ENCODE peak calls at places on chromosomes 4 and X, in seven cellular contexts. L, H, N, X, V, K and M are unnamed samples.

GRCh38 chr4:55458164-55458563 is 62.4 kb downstream of the TMEM165 start:
- DNase-seq in L (no peak), H (peak; percentile 76), N (no peak), X (no peak), V (peak; percentile 65), K (no peak), M (no peak)

GRCh38 chr4:105474110-105474518 is 252 bp upstream of the PPA2 start:
- DNase-seq in L (peak; percentile 95), H (peak; percentile 96), N (no peak), X (peak; percentile 97), V (no peak), K (no peak), M (peak; percentile 83)

GRCh38 chrX:148612431-148612830 is 112.0 kb downstream of the AFF2 start:
- DNase-seq in L (no peak), H (no peak), N (no peak), X (no peak), V (no peak), K (no peak), M (no peak)

GRCh38 chr4:166577639-166578038 is 656.7 kb downstream of the SPOCK3 start:
- DNase-seq in L (no peak), H (no peak), N (no peak), X (no peak), V (no peak), K (no peak), M (no peak)

GRCh38 chrX:67780694-67781109 is 236.9 kb downstream of the AR start:
- DNase-seq in L (peak; percentile 90), H (peak; percentile 92), N (peak; percentile 91), X (no peak), V (peak; percentile 2), K (peak; percentile 78), M (peak; percentile 86)

GRCh38 chrX:9317174-9317573 is 147.7 kb upstream of the TBL1X start:
- DNase-seq in L (no peak), H (no peak), N (no peak), X (no peak), V (no peak), K (no peak), M (no peak)

GRCh38 chr4:161936625-161937133 is 227.1 kb downstream of the FSTL5 start:
- DNase-seq in L (no peak), H (peak; percentile 2), N (no peak), X (no peak), V (peak; percentile 91), K (peak; percentile 16), M (no peak)

GRCh38 chrX:68059469-68059868 is 373.8 kb downstream of the OPHN1 start:
- DNase-seq in L (no peak), H (peak; percentile 21), N (peak; percentile 20), X (no peak), V (no peak), K (no peak), M (no peak)

GRCh38 chr4:123120473-123120872 is 198.1 kb upstream of the NUDT6 start:
- DNase-seq in L (no peak), H (peak; percentile 42), N (no peak), X (no peak), V (peak; percentile 90), K (no peak), M (no peak)

GRCh38 chrX:20266810-20267598 is at the start of gene RPS6KA3:
- DNase-seq in L (peak; percentile 96), H (peak; percentile 86), N (peak; percentile 89), X (peak; percentile 98), V (peak; percentile 82), K (peak; percentile 84), M (peak; percentile 90)

GRCh38 chr4:174283507-174284180 is at the start of the genes CEP44 and FBXO8:
- DNase-seq in L (peak; percentile 80), H (peak; percentile 90), N (peak; percentile 67), X (peak; percentile 86), V (peak; percentile 67), K (peak; percentile 81), M (peak; percentile 68)

GRCh38 chr4:110088670-110089069 is 109.7 kb downstream of the ELOVL6 start:
- DNase-seq in L (no peak), H (peak; percentile 62), N (no peak), X (no peak), V (peak; percentile 49), K (no peak), M (no peak)

GRCh38 chr4:24001945-24002640 is 112.2 kb upstream of the PPARGC1A start:
- DNase-seq in L (no peak), H (peak; percentile 7), N (no peak), X (no peak), V (no peak), K (no peak), M (no peak)

GRCh38 chrX:10190367-10190766 is 33.6 kb downstream of the CLCN4 start:
- DNase-seq in L (no peak), H (peak; percentile 76), N (peak; percentile 51), X (no peak), V (peak; percentile 77), K (peak; percentile 63), M (peak; percentile 47)

GRCh38 chr4:6751611-6752485 is 30.7 kb upstream of the KIAA0232 start:
- DNase-seq in L (no peak), H (no peak), N (no peak), X (no peak), V (peak; percentile 34), K (no peak), M (no peak)

GRCh38 chr4:13907255-13907751 is 279.8 kb upstream of the BOD1L1 start:
- DNase-seq in L (no peak), H (peak; percentile 95), N (peak; percentile 53), X (no peak), V (peak; percentile 91), K (no peak), M (no peak)

GRCh38 chr4:146981651-146982050 is 36.0 kb upstream of the TTC29 start:
- DNase-seq in L (no peak), H (peak; percentile 34), N (no peak), X (no peak), V (no peak), K (peak; percentile 8), M (no peak)

GRCh38 chr4:184801781-184802180 is 24.0 kb downstream of the ACSL1 start:
- DNase-seq in L (no peak), H (peak; percentile 90), N (no peak), X (no peak), V (peak; percentile 45), K (no peak), M (no peak)

GRCh38 chr4:108165601-108166000 is 3.1 kb downstream of the LEF1 start:
- DNase-seq in L (no peak), H (no peak), N (no peak), X (no peak), V (no peak), K (no peak), M (no peak)

GRCh38 chr4:108166038-108166437 is 2.7 kb downstream of the LEF1 start:
- DNase-seq in L (no peak), H (no peak), N (peak; percentile 24), X (no peak), V (no peak), K (no peak), M (no peak)

GRCh38 chr4:108166441-108167315 is 2.1 kb downstream of the LEF1 start:
- DNase-seq in L (no peak), H (no peak), N (peak; percentile 29), X (peak; percentile 83), V (peak; percentile 16), K (peak; percentile 88), M (no peak)

GRCh38 chr4:108160741-108161352 is 7.9 kb downstream of the LEF1 start:
- DNase-seq in L (no peak), H (no peak), N (no peak), X (no peak), V (no peak), K (no peak), M (no peak)

GRCh38 chr4:108163352-108163751 is 5.4 kb downstream of the LEF1 start:
- DNase-seq in L (no peak), H (no peak), N (no peak), X (no peak), V (no peak), K (no peak), M (no peak)
- H3K27me3 ChIP-seq in L (peaks cover 8% of the 10 kb centered on the region), H (peaks cover 84% of the 10 kb centered on the region), N (peaks cover 12% of the 10 kb centered on the region), X (no peaks in the 10 kb centered on the region), V (peaks cover 33% of the 10 kb centered on the region), K (no peaks in the 10 kb centered on the region), M (peaks cover 97% of the 10 kb centered on the region)

GRCh38 chrX:47579537-47579936 is 2.7 kb upstream of the TIMP1 start:
- DNase-seq in L (no peak), H (peak; percentile 86), N (no peak), X (no peak), V (peak; percentile 75), K (no peak), M (no peak)
- H3K27ac ChIP-seq in L (no peak overlapping the region), H (peak overlapping the region; percentile 80), N (no peak overlapping the region), X (peak overlapping the region; percentile 30), V (peak overlapping the region; percentile 44), K (no peak overlapping the region), M (no peak overlapping the region)

GRCh38 chrX:97132654-97133415 is 249.1 kb downstream of the RPA4 start:
- DNase-seq in L (no peak), H (no peak), N (no peak), X (no peak), V (no peak), K (no peak), M (no peak)

GRCh38 chrX:97126020-97126419 is 242.3 kb downstream of the RPA4 start:
- DNase-seq in L (no peak), H (peak; percentile 62), N (no peak), X (no peak), V (peak; percentile 37), K (no peak), M (no peak)

GRCh38 chrX:97131886-97132285 is 248.2 kb downstream of the RPA4 start:
- DNase-seq in L (no peak), H (no peak), N (no peak), X (no peak), V (no peak), K (no peak), M (no peak)
- H3K27me3 ChIP-seq in L (no peaks in the 10 kb centered on the region), H (no peaks in the 10 kb centered on the region), N (no peaks in the 10 kb centered on the region), X (no peaks in the 10 kb centered on the region), V (no peaks in the 10 kb centered on the region), K (no peaks in the 10 kb centered on the region), M (no peaks in the 10 kb centered on the region)

DNA sequence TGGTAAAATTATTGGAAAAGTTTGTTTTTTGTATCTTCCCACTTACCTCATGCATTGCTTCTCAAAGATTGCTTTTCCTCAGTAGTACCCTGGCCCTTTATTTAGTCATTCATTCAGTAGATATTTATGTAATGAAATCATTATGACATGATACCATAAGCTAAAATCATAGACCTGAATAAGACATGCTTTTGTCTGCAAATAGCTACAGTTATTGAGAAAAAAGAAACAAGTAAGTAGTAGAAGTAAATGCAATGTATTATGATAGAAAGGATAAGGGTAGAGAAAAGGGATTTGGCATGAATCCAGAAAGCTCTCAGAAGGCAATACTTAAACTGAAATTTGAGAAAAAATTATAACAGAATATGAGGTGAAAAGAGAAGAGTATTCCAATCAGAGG is 352.5 kb downstream of the GPM6A start:
- DNase-seq in L (no peak), H (peak; percentile 13), N (no peak), X (no peak), V (no peak), K (no peak), M (no peak)
- H3K27ac ChIP-seq in L (no peak overlapping the region), H (no peak overlapping the region), N (no peak overlapping the region), X (no peak overlapping the region), V (no peak overlapping the region), K (no peak overlapping the region), M (no peak overlapping the region)